ENCODE peak calls at places on chromosomes 3 and 15, in seven cellular contexts. Z is stomach, X is fibroblast of lung, I is sigmoid colon, R is uterus, C is spleen, D is GM20000. F is an unnamed sample.

GRCh38 chr3:127820221-127820870 is 2.0 kb downstream of the MGLL start:
- DNase-seq in Z (no peak), X (peak; percentile 6), I (no peak), R (no peak), C (no peak), D (peak; percentile 66), F (no peak)

GRCh38 chr15:37767841-37768455 is 166.5 kb upstream of the TMCO5A start:
- DNase-seq in Z (no peak), X (peak; percentile 21), I (no peak), R (no peak), C (no peak), D (no peak), F (no peak)

GRCh38 chr3:185527364-185527763 is 25.0 kb downstream of the LIPH start:
- DNase-seq in Z (peak; percentile 52), X (no peak), I (no peak), R (no peak), C (no peak), D (no peak), F (no peak)

GRCh38 chr15:60673918-60674558 is 195.1 kb upstream of the ICE2 start:
- DNase-seq in Z (peak; percentile 43), X (peak; percentile 96), I (peak; percentile 76), R (peak; percentile 79), C (no peak), D (no peak), F (peak; percentile 31)

GRCh38 chr3:167382127-167382526 is 2.0 kb upstream of the ZBBX start:
- DNase-seq in Z (no peak), X (no peak), I (no peak), R (no peak), C (no peak), D (no peak), F (no peak)

GRCh38 chr3:100463002-100463401 is 29.4 kb upstream of the TMEM45A start:
- DNase-seq in Z (no peak), X (peak; percentile 59), I (no peak), R (no peak), C (no peak), D (peak; percentile 70), F (no peak)

GRCh38 chr3:39809995-39810595 is 686 bp downstream of the MYRIP start:
- DNase-seq in Z (peak; percentile 29), X (no peak), I (no peak), R (no peak), C (peak; percentile 71), D (peak; percentile 27), F (no peak)

GRCh38 chr3:170037463-170038433 is at the start of gene GPR160:
- DNase-seq in Z (peak; percentile 92), X (peak; percentile 14), I (no peak), R (peak; percentile 35), C (peak; percentile 98), D (peak; percentile 85), F (no peak)

GRCh38 chr3:153209596-153209995 is 47.6 kb downstream of the RAP2B start:
- DNase-seq in Z (no peak), X (peak; percentile 68), I (no peak), R (no peak), C (peak; percentile 81), D (no peak), F (no peak)

GRCh38 chr3:59482684-59483083 is 432.9 kb upstream of the CFAP20DC start:
- DNase-seq in Z (no peak), X (peak; percentile 42), I (no peak), R (no peak), C (no peak), D (no peak), F (no peak)

GRCh38 chr15:41581110-41581509 is 22.1 kb downstream of the TYRO3 start:
- DNase-seq in Z (no peak), X (no peak), I (no peak), R (no peak), C (no peak), D (no peak), F (peak; percentile 41)

GRCh38 chr15:101242999-101243336 is 8.9 kb downstream of the CHSY1 start:
- DNase-seq in Z (no peak), X (peak; percentile 64), I (no peak), R (no peak), C (peak; percentile 58), D (no peak), F (no peak)

GRCh38 chr3:172038823-172039222 is 555 bp upstream of the FNDC3B start:
- DNase-seq in Z (no peak), X (peak; percentile 30), I (peak; percentile 72), R (peak; percentile 55), C (no peak), D (no peak), F (no peak)

GRCh38 chr15:40939909-40940801 is 11.0 kb downstream of the DLL4 start:
- DNase-seq in Z (no peak), X (no peak), I (no peak), R (no peak), C (peak; percentile 82), D (peak; percentile 68), F (no peak)

GRCh38 chr3:11724615-11725339 is 81.1 kb upstream of the VGLL4 start:
- DNase-seq in Z (no peak), X (no peak), I (no peak), R (no peak), C (no peak), D (peak; percentile 75), F (no peak)

GRCh38 chr3:86986666-86987420 is 4.1 kb downstream of the VGLL3 start:
- DNase-seq in Z (no peak), X (peak; percentile 66), I (no peak), R (no peak), C (no peak), D (no peak), F (no peak)

GRCh38 chr3:30760040-30760439 is 134.4 kb downstream of the GADL1 start:
- DNase-seq in Z (no peak), X (no peak), I (no peak), R (no peak), C (no peak), D (no peak), F (no peak)

GRCh38 chr15:70213779-70214178 is 116.1 kb upstream of the TLE3 start:
- DNase-seq in Z (no peak), X (no peak), I (no peak), R (no peak), C (no peak), D (no peak), F (no peak)

GRCh38 chr15:70215951-70216350 is 118.2 kb upstream of the TLE3 start:
- DNase-seq in Z (no peak), X (no peak), I (no peak), R (no peak), C (no peak), D (no peak), F (no peak)

GRCh38 chr15:70212963-70213315 is 115.2 kb upstream of the TLE3 start:
- DNase-seq in Z (no peak), X (no peak), I (no peak), R (no peak), C (no peak), D (no peak), F (no peak)

GRCh38 chr15:70214941-70215635 is 117.4 kb upstream of the TLE3 start:
- DNase-seq in Z (no peak), X (no peak), I (no peak), R (no peak), C (no peak), D (no peak), F (no peak)

GRCh38 chr15:70214266-70214665 is 116.5 kb upstream of the TLE3 start:
- DNase-seq in Z (no peak), X (no peak), I (no peak), R (no peak), C (no peak), D (no peak), F (no peak)
- TF ChIP-seq CTCF in Z (no peak), X (no peak), I (no peak), R (no peak), C (no peak), D (no peak), F (no peak)

DNA sequence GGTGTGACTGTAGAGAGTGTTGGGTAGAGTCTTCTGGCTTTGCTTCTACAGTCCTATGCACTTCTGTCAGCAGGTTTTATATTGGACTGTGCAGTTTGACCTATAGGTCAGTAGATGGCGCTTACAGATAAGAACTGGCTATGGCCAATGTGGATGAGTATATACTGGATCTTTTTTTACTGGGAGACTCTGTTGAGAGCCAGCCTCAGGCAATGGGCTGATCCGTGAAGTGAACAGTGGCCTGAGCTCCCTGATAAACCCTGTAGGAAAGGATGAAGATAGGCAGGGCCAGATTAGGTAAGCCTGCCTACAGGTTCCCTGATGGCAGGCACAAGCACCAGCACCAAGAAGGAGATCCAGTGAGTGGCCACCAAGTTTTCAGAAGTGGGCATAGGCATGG is 325.9 kb upstream of the SGO1 start:
- DNase-seq in Z (no peak), X (peak; percentile 69), I (no peak), R (no peak), C (no peak), D (peak; percentile 17), F (peak; percentile 30)
- TF ChIP-seq CTCF in Z (peak; percentile 24), X (peak; percentile 64), I (peak; percentile 54), R (peak; percentile 48), C (no peak), D (peak; percentile 57), F (peak; percentile 82)

GRCh38 chr3:155407331-155407730 is 113.8 kb upstream of the STRIT1 start:
- DNase-seq in Z (no peak), X (peak; percentile 7), I (no peak), R (no peak), C (no peak), D (no peak), F (no peak)

GRCh38 chr3:155412856-155413255 is 119.4 kb upstream of the STRIT1 start:
- DNase-seq in Z (no peak), X (no peak), I (no peak), R (no peak), C (no peak), D (no peak), F (no peak)

GRCh38 chr3:155409336-155409735 is 115.9 kb upstream of the STRIT1 start:
- DNase-seq in Z (no peak), X (no peak), I (no peak), R (no peak), C (no peak), D (no peak), F (no peak)

GRCh38 chr3:155407971-155408370 is 114.5 kb upstream of the STRIT1 start:
- DNase-seq in Z (no peak), X (no peak), I (no peak), R (no peak), C (no peak), D (no peak), F (no peak)

GRCh38 chr3:155411500-155412223 is 118.2 kb upstream of the STRIT1 start:
- DNase-seq in Z (no peak), X (no peak), I (no peak), R (no peak), C (no peak), D (no peak), F (no peak)
- TF ChIP-seq CTCF in Z (no peak), X (no peak), I (no peak), R (no peak), C (no peak), D (no peak), F (no peak)

GRCh38 chr15:96349034-96349932 is 18.8 kb downstream of the NR2F2 start:
- DNase-seq in Z (no peak), X (peak; percentile 59), I (no peak), R (no peak), C (no peak), D (no peak), F (no peak)

GRCh38 chr15:96350884-96351639 is 20.6 kb downstream of the NR2F2 start:
- DNase-seq in Z (no peak), X (no peak), I (no peak), R (no peak), C (no peak), D (no peak), F (no peak)

GRCh38 chr15:96348112-96349027 is 17.9 kb downstream of the NR2F2 start:
- DNase-seq in Z (no peak), X (peak; percentile 38), I (no peak), R (no peak), C (no peak), D (no peak), F (no peak)

GRCh38 chr15:96350321-96350720 is 19.8 kb downstream of the NR2F2 start:
- DNase-seq in Z (no peak), X (peak; percentile 35), I (no peak), R (no peak), C (no peak), D (no peak), F (no peak)

GRCh38 chr15:96349933-96350292 is 19.4 kb downstream of the NR2F2 start:
- DNase-seq in Z (no peak), X (peak; percentile 16), I (no peak), R (no peak), C (no peak), D (no peak), F (no peak)
- TF ChIP-seq CTCF in Z (no peak), X (no peak), I (no peak), R (no peak), C (no peak), D (no peak), F (no peak)

F was measured in LNCaP clone FGC.